ENCODE peak calls at places on chromosomes 11 and 22, in seven cellular contexts. O is iris pigment epithelial cell, A is WTC11, I is KG1, S is NCI-H1092, Y is T follicular helper cell, Z is HEK293T. M is an unnamed sample.

GRCh38 chr11:69909561-69910518 is 90.6 kb upstream of the FGF3 start:
- DNase-seq in S (no peak), A (peak; percentile 54), O (no peak), Y (no peak), Z (peak; percentile 53), I (no peak), M (no peak)

GRCh38 chr11:118415739-118416068 is 14.3 kb downstream of the ATP5MG start:
- DNase-seq in I (peak; percentile 65), Z (peak; percentile 8), O (peak; percentile 98), Y (no peak), S (no peak), A (peak; percentile 46), M (no peak)

GRCh38 chr11:84408946-84409411 is 1122.8 kb upstream of the CCDC90B start:
- DNase-seq in A (no peak), Y (no peak), Z (no peak), O (peak; percentile 23), S (no peak), I (no peak), M (no peak)

GRCh38 chr22:36107436-36107835 is 53.1 kb downstream of the APOL3 start:
- DNase-seq in A (no peak), S (no peak), Z (no peak), I (no peak), Y (no peak), O (no peak), M (no peak)

GRCh38 chr22:38982008-38982927 is at the start of gene APOBEC3B:
- DNase-seq in Z (no peak), S (no peak), Y (peak; percentile 26), I (peak; percentile 3), A (no peak), O (peak; percentile 96), M (peak; percentile 59)

GRCh38 chr11:72125956-72126355 is 9.6 kb upstream of the FOLR3 start:
- DNase-seq in Y (no peak), S (no peak), O (no peak), Z (no peak), I (no peak), A (no peak), M (no peak)

GRCh38 chr11:27234043-27234668 is 128.9 kb downstream of the CCDC34 start:
- DNase-seq in Z (peak; percentile 57), S (peak; percentile 77), A (no peak), Y (no peak), O (peak; percentile 97), I (no peak), M (no peak)

GRCh38 chr11:46006418-46007070 is 84.1 kb downstream of the LARGE2 start:
- DNase-seq in I (peak; percentile 24), Y (no peak), O (peak; percentile 77), A (no peak), Z (peak; percentile 67), S (peak; percentile 66), M (peak; percentile 23)

GRCh38 chr11:117816151-117816741 is 8.3 kb downstream of the FXYD2 start:
- DNase-seq in O (peak; percentile 28), Y (no peak), Z (peak; percentile 35), I (no peak), S (no peak), A (no peak), M (no peak)

GRCh38 chr22:37561209-37562048 is 1.1 kb downstream of the CDC42EP1 start:
- DNase-seq in O (peak; percentile 86), I (peak; percentile 64), A (peak; percentile 95), Y (peak; percentile 62), S (peak; percentile 63), Z (peak; percentile 94), M (peak; percentile 76)

GRCh38 chr11:102196351-102196750 is 86.1 kb downstream of the YAP1 start:
- DNase-seq in Z (no peak), S (no peak), Y (no peak), A (no peak), O (no peak), I (no peak), M (no peak)

GRCh38 chr11:88139865-88140264 is 35.4 kb downstream of the RAB38 start:
- DNase-seq in Z (no peak), A (no peak), Y (no peak), O (no peak), I (no peak), S (no peak), M (no peak)

GRCh38 chr11:33262016-33262638 is 4.9 kb downstream of the HIPK3 start:
- DNase-seq in S (no peak), O (peak; percentile 40), I (no peak), Z (no peak), A (no peak), Y (no peak), M (no peak)

M was measured in effector memory CD8-positive, alpha-beta T cell.